ENCODE peak calls at places on chromosomes 13 and 19, in six cellular contexts. One of them, this sample, is unnamed.
A peak's percentile ranks its signal among the peaks of the same experiment; 100 is the strongest.

GRCh38 chr13:76758257-76758656 is 127.9 kb downstream of the KCTD12 start:
- DNase-seq in IMR-90: no peak
- DNase-seq in cardiac muscle cell: peak; percentile 28
- DNase-seq in uterus: no peak
- DNase-seq in Peyer's patch: no peak
- DNase-seq in hepatocyte: no peak
- DNase-seq in this sample: no peak

GRCh38 chr13:90185734-90186133 is 1161.8 kb upstream of the MIR17HG start:
- DNase-seq in IMR-90: no peak
- DNase-seq in cardiac muscle cell: no peak
- DNase-seq in uterus: no peak
- DNase-seq in Peyer's patch: no peak
- DNase-seq in hepatocyte: no peak
- DNase-seq in this sample: peak; percentile 46

GRCh38 chr13:29548722-29549446 is 46.6 kb downstream of the SLC7A1 start:
- DNase-seq in IMR-90: peak; percentile 39
- DNase-seq in cardiac muscle cell: peak; percentile 26
- DNase-seq in uterus: no peak
- DNase-seq in Peyer's patch: no peak
- DNase-seq in hepatocyte: peak; percentile 51
- DNase-seq in this sample: no peak

GRCh38 chr13:99382428-99383133 is 75.4 kb upstream of the GPR183 start:
- DNase-seq in IMR-90: no peak
- DNase-seq in cardiac muscle cell: no peak
- DNase-seq in uterus: no peak
- DNase-seq in Peyer's patch: peak; percentile 70
- DNase-seq in hepatocyte: no peak
- DNase-seq in this sample: peak; percentile 45

GRCh38 chr13:94050686-94051085 is 428.8 kb downstream of the DCT start:
- DNase-seq in IMR-90: no peak
- DNase-seq in cardiac muscle cell: no peak
- DNase-seq in uterus: no peak
- DNase-seq in Peyer's patch: no peak
- DNase-seq in hepatocyte: no peak
- DNase-seq in this sample: no peak

GRCh38 chr19:15937771-15938170 is 3.4 kb upstream of the CYP4F11 start:
- DNase-seq in IMR-90: no peak
- DNase-seq in cardiac muscle cell: no peak
- DNase-seq in uterus: no peak
- DNase-seq in Peyer's patch: no peak
- DNase-seq in hepatocyte: no peak
- DNase-seq in this sample: no peak

GRCh38 chr13:55963934-55964333 is 1176.8 kb upstream of the PRR20A start:
- DNase-seq in IMR-90: no peak
- DNase-seq in cardiac muscle cell: no peak
- DNase-seq in uterus: no peak
- DNase-seq in Peyer's patch: no peak
- DNase-seq in hepatocyte: no peak
- DNase-seq in this sample: no peak

GRCh38 chr13:86584301-86584700 is 785.1 kb upstream of the SLITRK6 start:
- DNase-seq in IMR-90: no peak
- DNase-seq in cardiac muscle cell: no peak
- DNase-seq in uterus: no peak
- DNase-seq in Peyer's patch: no peak
- DNase-seq in hepatocyte: no peak
- DNase-seq in this sample: no peak

GRCh38 chr19:772043-772442 is 21.1 kb downstream of the MISP start:
- DNase-seq in IMR-90: no peak
- DNase-seq in cardiac muscle cell: no peak
- DNase-seq in uterus: no peak
- DNase-seq in Peyer's patch: no peak
- DNase-seq in hepatocyte: no peak
- DNase-seq in this sample: no peak

GRCh38 chr13:44386932-44387556 is 13.4 kb downstream of the SERP2 start:
- DNase-seq in IMR-90: no peak
- DNase-seq in cardiac muscle cell: peak; percentile 27
- DNase-seq in uterus: no peak
- DNase-seq in Peyer's patch: no peak
- DNase-seq in hepatocyte: no peak
- DNase-seq in this sample: no peak

GRCh38 chr19:29514525-29515232 is 11.1 kb upstream of the VSTM2B start:
- DNase-seq in IMR-90: no peak
- DNase-seq in cardiac muscle cell: no peak
- DNase-seq in uterus: no peak
- DNase-seq in Peyer's patch: no peak
- DNase-seq in hepatocyte: no peak
- DNase-seq in this sample: no peak

GRCh38 chr13:74134777-74135305 is 637 bp upstream of the KLF12 start:
- DNase-seq in IMR-90: no peak
- DNase-seq in cardiac muscle cell: no peak
- DNase-seq in uterus: peak; percentile 30
- DNase-seq in Peyer's patch: peak; percentile 71
- DNase-seq in hepatocyte: peak; percentile 79
- DNase-seq in this sample: peak; percentile 43

GRCh38 chr13:71964491-71965108 is 97.6 kb upstream of the DACH1 start:
- DNase-seq in IMR-90: no peak
- DNase-seq in cardiac muscle cell: no peak
- DNase-seq in uterus: no peak
- DNase-seq in Peyer's patch: no peak
- DNase-seq in hepatocyte: no peak
- DNase-seq in this sample: peak; percentile 5

GRCh38 chr13:59982631-59983382 is 180.9 kb downstream of the DIAPH3 start:
- DNase-seq in IMR-90: peak; percentile 38
- DNase-seq in cardiac muscle cell: peak; percentile 41
- DNase-seq in uterus: no peak
- DNase-seq in Peyer's patch: no peak
- DNase-seq in hepatocyte: no peak
- DNase-seq in this sample: peak; percentile 16

GRCh38 chr19:1315470-1316166 is 29.9 kb downstream of the EFNA2 start:
- DNase-seq in IMR-90: peak; percentile 25
- DNase-seq in cardiac muscle cell: peak; percentile 64
- DNase-seq in uterus: no peak
- DNase-seq in Peyer's patch: peak; percentile 68
- DNase-seq in hepatocyte: peak; percentile 76
- DNase-seq in this sample: peak; percentile 59

GRCh38 chr19:43616954-43617353 is 2.5 kb downstream of the ZNF428 start:
- DNase-seq in IMR-90: no peak
- DNase-seq in cardiac muscle cell: no peak
- DNase-seq in uterus: no peak
- DNase-seq in Peyer's patch: no peak
- DNase-seq in hepatocyte: no peak
- DNase-seq in this sample: no peak

GRCh38 chr19:19402656-19403372 is 2.7 kb upstream of the GATAD2A start:
- DNase-seq in IMR-90: no peak
- DNase-seq in cardiac muscle cell: peak; percentile 68
- DNase-seq in uterus: no peak
- DNase-seq in Peyer's patch: no peak
- DNase-seq in hepatocyte: no peak
- DNase-seq in this sample: peak; percentile 58

GRCh38 chr19:19405919-19406877 is 723 bp downstream of the GATAD2A start:
- DNase-seq in IMR-90: peak; percentile 60
- DNase-seq in cardiac muscle cell: peak; percentile 50
- DNase-seq in uterus: peak; percentile 43
- DNase-seq in Peyer's patch: peak; percentile 70
- DNase-seq in hepatocyte: peak; percentile 75
- DNase-seq in this sample: peak; percentile 41

GRCh38 chr19:19403373-19403901 is 2.0 kb upstream of the GATAD2A start:
- DNase-seq in IMR-90: peak; percentile 44
- DNase-seq in cardiac muscle cell: peak; percentile 20
- DNase-seq in uterus: no peak
- DNase-seq in Peyer's patch: no peak
- DNase-seq in hepatocyte: no peak
- DNase-seq in this sample: peak; percentile 73

GRCh38 chr19:19406878-19407639 is 1.6 kb downstream of the GATAD2A start:
- DNase-seq in IMR-90: peak; percentile 45
- DNase-seq in cardiac muscle cell: peak; percentile 45
- DNase-seq in uterus: no peak
- DNase-seq in Peyer's patch: peak; percentile 80
- DNase-seq in hepatocyte: peak; percentile 72
- DNase-seq in this sample: peak; percentile 64

DNA sequence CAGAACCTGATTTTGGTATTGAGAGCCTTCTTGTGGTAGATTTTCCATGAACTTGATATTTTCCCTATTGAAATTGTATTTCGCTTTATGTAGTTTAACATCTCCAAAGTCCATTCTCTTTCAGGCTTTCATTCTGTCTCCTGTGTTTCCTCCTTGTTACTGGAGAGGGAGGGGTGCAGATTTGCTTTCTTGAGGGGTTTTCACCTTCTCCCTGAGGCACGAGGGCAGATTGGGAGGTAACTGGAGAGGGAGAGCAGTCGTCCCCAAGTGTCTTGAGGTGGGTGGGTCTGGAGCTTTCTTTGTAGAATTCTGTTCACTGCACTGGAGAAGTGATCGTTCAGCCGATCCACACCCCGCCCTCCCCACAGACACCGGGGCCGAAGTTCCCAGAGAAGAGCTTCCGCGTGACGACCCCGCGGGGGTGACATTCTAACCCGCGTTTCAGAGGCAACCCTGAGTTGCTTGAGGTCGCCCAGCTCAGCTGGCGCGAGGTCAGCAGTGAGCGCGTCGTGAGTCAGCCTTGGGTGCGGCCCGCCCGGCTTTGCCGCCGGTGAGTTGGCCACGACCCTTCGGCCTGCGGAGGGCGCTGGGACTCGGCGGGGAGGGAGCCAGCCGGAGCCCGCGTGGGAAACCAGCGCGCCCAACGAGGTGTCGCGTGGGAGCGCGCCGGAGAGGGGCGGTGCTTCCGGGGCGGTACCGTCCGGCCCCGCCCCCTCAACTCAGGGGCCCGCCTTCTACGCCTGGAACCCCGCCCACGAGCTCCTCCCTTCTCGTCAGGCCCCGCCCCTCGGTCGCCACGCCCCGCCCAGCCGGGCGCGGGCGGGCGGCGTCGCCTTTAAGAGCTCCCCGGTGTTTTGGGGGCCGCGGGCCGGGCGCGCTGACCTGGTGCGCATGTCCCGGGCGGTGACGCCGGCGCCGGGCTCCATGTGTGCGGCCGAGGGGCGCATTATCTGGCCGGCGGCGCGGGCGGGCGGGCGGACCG is at the start of gene GATAD2A:
- DNase-seq in IMR-90: peak; percentile 89
- DNase-seq in cardiac muscle cell: peak; percentile 96
- DNase-seq in uterus: peak; percentile 92
- DNase-seq in Peyer's patch: peak; percentile 97
- DNase-seq in hepatocyte: peak; percentile 98
- DNase-seq in this sample: peak; percentile 92
- TF ChIP-seq CTCF in IMR-90: peak; percentile 41
- TF ChIP-seq CTCF in cardiac muscle cell: peak; percentile 30
- TF ChIP-seq CTCF in uterus: peak; percentile 43
- TF ChIP-seq CTCF in Peyer's patch: peak; percentile 29
- TF ChIP-seq CTCF in hepatocyte: peak; percentile 36
- TF ChIP-seq CTCF in this sample: no peak

GRCh38 chr19:13026478-13026999 is 31.3 kb downstream of the NFIX start:
- DNase-seq in IMR-90: peak; percentile 57
- DNase-seq in cardiac muscle cell: peak; percentile 45
- DNase-seq in uterus: no peak
- DNase-seq in Peyer's patch: no peak
- DNase-seq in hepatocyte: peak; percentile 46
- DNase-seq in this sample: peak; percentile 60

GRCh38 chr19:13028027-13028426 is 32.8 kb downstream of the NFIX start:
- DNase-seq in IMR-90: no peak
- DNase-seq in cardiac muscle cell: no peak
- DNase-seq in uterus: no peak
- DNase-seq in Peyer's patch: no peak
- DNase-seq in hepatocyte: no peak
- DNase-seq in this sample: no peak

GRCh38 chr19:13025819-13026477 is 30.7 kb downstream of the NFIX start:
- DNase-seq in IMR-90: no peak
- DNase-seq in cardiac muscle cell: no peak
- DNase-seq in uterus: no peak
- DNase-seq in Peyer's patch: no peak
- DNase-seq in hepatocyte: no peak
- DNase-seq in this sample: no peak

GRCh38 chr19:13027557-13027956 is 32.3 kb downstream of the NFIX start:
- DNase-seq in IMR-90: no peak
- DNase-seq in cardiac muscle cell: no peak
- DNase-seq in uterus: no peak
- DNase-seq in Peyer's patch: no peak
- DNase-seq in hepatocyte: no peak
- DNase-seq in this sample: no peak

DNA sequence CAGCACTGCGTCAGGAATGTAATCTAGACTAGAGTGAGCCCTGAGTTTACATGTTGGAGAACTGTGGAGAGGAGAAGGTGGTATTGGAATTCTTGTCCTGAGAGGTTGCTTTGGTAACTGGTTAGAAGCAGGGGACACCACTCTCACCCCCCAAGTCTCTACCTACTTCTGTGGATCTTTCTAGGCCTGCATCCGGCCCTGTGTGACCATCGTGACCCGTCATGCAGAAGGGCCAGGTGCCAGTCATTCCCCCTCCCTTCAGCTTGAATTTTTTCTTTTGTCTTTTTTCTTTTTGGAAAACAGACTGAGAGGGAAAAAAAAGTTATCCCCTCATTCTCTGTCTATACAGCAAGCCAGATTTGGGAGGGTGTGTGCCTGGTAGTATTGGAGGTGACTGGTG is 31.8 kb downstream of the NFIX start:
- DNase-seq in IMR-90: no peak
- DNase-seq in cardiac muscle cell: no peak
- DNase-seq in uterus: no peak
- DNase-seq in Peyer's patch: no peak
- DNase-seq in hepatocyte: no peak
- DNase-seq in this sample: no peak
- H3K4me3 ChIP-seq in IMR-90: peak overlapping the region; percentile 8
- H3K4me3 ChIP-seq in cardiac muscle cell: no peak overlapping the region
- H3K4me3 ChIP-seq in uterus: peak overlapping the region; percentile 40
- H3K4me3 ChIP-seq in Peyer's patch: peak overlapping the region; percentile 53
- H3K4me3 ChIP-seq in hepatocyte: no peak overlapping the region
- H3K4me3 ChIP-seq in this sample: peak overlapping the region; percentile 14

DNA sequence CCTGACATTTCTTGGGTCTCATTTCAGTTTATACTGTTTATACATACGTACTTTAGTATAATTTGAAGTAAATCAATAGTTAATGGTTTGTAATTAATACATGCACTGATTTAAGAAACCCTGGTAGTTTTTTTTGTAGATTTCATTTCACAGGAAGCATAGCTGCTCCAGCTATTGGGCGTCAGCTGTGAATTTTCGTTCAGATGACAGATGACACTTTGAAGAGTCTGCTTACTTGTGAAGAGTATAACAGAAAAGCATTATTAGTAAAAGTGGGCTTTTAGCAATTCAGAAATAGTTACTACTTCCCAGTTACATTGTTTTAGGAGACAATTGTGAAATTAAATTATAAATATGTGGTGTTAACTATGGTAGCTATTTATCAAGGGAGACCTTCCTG is 44.4 kb downstream of the METTL21C start:
- DNase-seq in IMR-90: no peak
- DNase-seq in cardiac muscle cell: no peak
- DNase-seq in uterus: no peak
- DNase-seq in Peyer's patch: no peak
- DNase-seq in hepatocyte: no peak
- DNase-seq in this sample: no peak
- TF ChIP-seq CTCF in IMR-90: no peak
- TF ChIP-seq CTCF in cardiac muscle cell: no peak
- TF ChIP-seq CTCF in uterus: no peak
- TF ChIP-seq CTCF in Peyer's patch: no peak
- TF ChIP-seq CTCF in hepatocyte: no peak
- TF ChIP-seq CTCF in this sample: no peak

DNA sequence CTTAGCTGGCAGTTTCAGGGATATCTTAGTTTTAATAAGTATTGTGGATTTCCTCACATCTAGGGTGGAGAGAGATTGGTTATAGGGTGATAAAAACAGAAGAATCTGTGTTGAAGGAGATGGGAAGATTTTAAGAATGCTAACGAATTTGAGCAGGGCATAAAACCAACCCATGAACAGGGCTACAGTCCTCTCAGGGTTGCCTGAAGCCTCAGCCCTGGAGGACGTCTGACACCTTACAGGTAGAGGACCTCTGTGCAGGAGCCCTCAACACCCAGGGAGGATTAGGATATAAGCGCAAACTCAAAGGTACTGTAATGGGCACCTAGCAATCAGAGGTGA is 461 bp upstream of the WASF3 start:
- DNase-seq in IMR-90: no peak
- DNase-seq in cardiac muscle cell: no peak
- DNase-seq in uterus: no peak
- DNase-seq in Peyer's patch: no peak
- DNase-seq in hepatocyte: no peak
- DNase-seq in this sample: no peak
- H3K4me3 ChIP-seq in IMR-90: peak overlapping the region; percentile 51
- H3K4me3 ChIP-seq in cardiac muscle cell: peak overlapping the region; percentile 22
- H3K4me3 ChIP-seq in uterus: peak overlapping the region; percentile 96
- H3K4me3 ChIP-seq in Peyer's patch: peak overlapping the region; percentile 69
- H3K4me3 ChIP-seq in hepatocyte: peak overlapping the region; percentile 49
- H3K4me3 ChIP-seq in this sample: peak overlapping the region; percentile 50

This sample was measured in epithelial cell of esophagus.